ENCODE peak calls at places on chromosomes 1 and 21, in eight cellular contexts. O, R, B, Z, L, Y, M and D are unnamed samples.

GRCh38 chr1:116880952-116881351 is 28.8 kb upstream of the PTGFRN start:
- DNase-seq in Y (no peak), M (no peak), R (no peak), Z (no peak), O (no peak), B (no peak), L (no peak), D (no peak)

GRCh38 chr1:186154651-186155050 is 220.4 kb downstream of the TPR start:
- DNase-seq in B (no peak), Z (no peak), O (no peak), R (no peak), M (no peak), L (no peak), Y (no peak), D (no peak)

GRCh38 chr1:240230821-240231220 is 139.1 kb downstream of the FMN2 start:
- DNase-seq in M (no peak), Z (no peak), L (no peak), R (no peak), O (no peak), B (no peak), Y (no peak), D (no peak)

GRCh38 chr21:42645211-42646075 is 8.0 kb upstream of the PDE9A start:
- DNase-seq in M (no peak), B (no peak), Z (no peak), R (no peak), L (no peak), O (peak; percentile 63), Y (no peak), D (no peak)

GRCh38 chr1:221097479-221098281 is 218.4 kb downstream of the HLX start:
- DNase-seq in Z (no peak), B (no peak), L (peak; percentile 31), M (no peak), O (no peak), R (no peak), Y (peak; percentile 30), D (no peak)

GRCh38 chr21:17585875-17586450 is 26.7 kb downstream of the BTG3 start:
- DNase-seq in O (no peak), M (no peak), Z (peak; percentile 38), Y (peak; percentile 24), L (peak; percentile 53), R (no peak), B (peak; percentile 72), D (no peak)

GRCh38 chr1:65467536-65467935 is 47.1 kb downstream of the LEPR start:
- DNase-seq in Y (peak; percentile 18), L (peak; percentile 83), B (no peak), O (no peak), Z (peak; percentile 60), M (no peak), R (no peak), D (no peak)

GRCh38 chr1:3775498-3776230 is 3.1 kb downstream of the SMIM1 start:
- DNase-seq in O (peak; percentile 86), B (peak; percentile 88), M (peak; percentile 45), R (peak; percentile 49), L (peak; percentile 78), Z (peak; percentile 67), Y (peak; percentile 16), D (peak; percentile 85)

GRCh38 chr1:78408192-78408591 is 82.6 kb upstream of the PTGFR start:
- DNase-seq in M (no peak), Y (no peak), L (no peak), R (no peak), Z (no peak), O (no peak), B (no peak), D (no peak)

GRCh38 chr1:179785025-179785424 is 41.9 kb downstream of the FAM163A start:
- DNase-seq in L (no peak), R (no peak), Y (no peak), O (no peak), Z (no peak), M (no peak), B (no peak), D (no peak)

GRCh38 chr1:167601442-167602380 is 28.3 kb upstream of the RCSD1 start:
- DNase-seq in M (peak; percentile 40), L (no peak), O (peak; percentile 89), R (no peak), Z (peak; percentile 29), Y (peak; percentile 25), B (peak; percentile 79), D (peak; percentile 84)

GRCh38 chr1:50425376-50426107 is 2.3 kb upstream of the DMRTA2 start:
- DNase-seq in Z (no peak), B (no peak), M (no peak), L (no peak), Y (no peak), O (no peak), R (no peak), D (no peak)
- TF ChIP-seq CTCF in Z (no peak), B (no peak), M (no peak), L (no peak), Y (no peak), O (no peak), R (no peak), D (no peak)

DNA sequence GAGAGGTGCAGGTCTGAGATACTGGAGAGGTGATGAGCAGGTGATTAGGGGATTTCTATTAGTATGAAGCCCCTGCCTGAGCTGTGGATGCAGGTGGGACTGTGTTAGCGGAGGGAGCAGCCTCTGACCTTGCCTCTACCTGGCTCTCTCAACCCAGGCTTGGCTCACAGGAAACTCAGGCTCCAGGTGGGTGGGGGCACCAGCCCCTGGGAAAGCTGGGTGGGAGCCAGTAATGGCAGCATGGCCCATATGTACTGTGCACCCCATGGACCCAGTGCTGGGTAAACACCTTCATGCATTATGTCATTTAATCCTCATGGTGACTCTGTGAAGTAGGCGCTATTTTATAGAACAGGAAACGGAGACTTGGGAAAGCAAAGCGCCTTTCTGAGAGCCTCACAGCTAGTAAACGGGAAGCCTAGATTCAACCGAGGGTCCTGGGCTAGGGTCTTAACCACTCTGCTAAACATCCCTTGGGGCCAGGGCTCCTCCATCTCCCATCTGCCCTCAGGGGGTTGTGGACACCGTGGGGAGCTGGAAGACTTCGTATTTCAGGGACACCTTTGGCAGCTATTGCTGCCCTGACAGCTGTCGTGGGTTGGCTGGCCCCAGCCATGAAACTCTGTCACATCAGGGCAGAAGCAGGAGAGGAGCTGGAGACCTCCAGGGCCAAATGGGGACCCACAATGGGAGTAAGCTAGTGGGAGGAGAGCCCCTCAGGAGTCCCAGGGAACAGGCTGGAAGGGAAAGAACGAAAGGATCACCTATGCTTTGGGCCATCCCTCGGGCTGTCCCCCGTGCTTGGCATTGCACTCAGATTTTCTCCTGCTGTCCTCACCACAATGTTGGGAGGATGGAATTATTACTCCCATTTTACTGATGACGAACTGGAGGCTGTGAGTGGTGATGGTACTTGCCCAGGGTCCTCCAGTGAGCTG is 59.6 kb upstream of the CSF3R start:
- DNase-seq in Y (no peak), R (no peak), Z (no peak), L (no peak), B (no peak), M (no peak), O (no peak), D (no peak)
- H3K36me3 ChIP-seq in Y (no peaks in the 10 kb centered on the region), R (no peaks in the 10 kb centered on the region), Z (no peaks in the 10 kb centered on the region), L (no peaks in the 10 kb centered on the region), B (no peaks in the 10 kb centered on the region), M (no peaks in the 10 kb centered on the region), O (no peaks in the 10 kb centered on the region), D (no peaks in the 10 kb centered on the region)

GRCh38 chr1:55338448-55338820 is 123.3 kb upstream of the USP24 start:
- DNase-seq in M (no peak), O (no peak), B (no peak), L (no peak), Y (peak; percentile 11), Z (no peak), R (no peak), D (no peak)
- TF ChIP-seq CTCF in M (no peak), O (no peak), B (no peak), L (no peak), Y (no peak), Z (no peak), R (no peak), D (no peak)

DNA sequence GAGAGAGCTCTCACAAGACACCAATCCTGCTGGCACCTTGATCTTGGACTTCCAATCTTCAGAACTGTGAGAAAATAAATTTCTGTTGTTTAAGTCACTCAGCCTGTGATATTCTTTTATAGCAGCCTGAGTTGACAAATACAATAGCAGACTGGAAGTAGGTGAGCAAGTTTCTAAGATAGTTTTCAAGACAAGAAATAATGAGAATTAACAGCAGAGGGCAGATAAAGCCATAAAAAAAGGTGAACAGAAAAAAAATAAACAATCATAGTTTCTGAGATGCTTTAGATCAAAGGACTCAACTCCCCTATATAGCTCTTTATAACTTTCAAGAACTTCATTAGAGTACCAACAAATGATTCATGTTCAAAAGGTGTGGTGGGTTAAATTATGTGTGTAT is 119.8 kb downstream of the PLPPR5 start:
- DNase-seq in R (no peak), Z (no peak), O (no peak), B (no peak), Y (no peak), M (no peak), L (no peak), D (no peak)
- H3K36me3 ChIP-seq in R (no peaks in the 10 kb centered on the region), Z (no peaks in the 10 kb centered on the region), O (no peaks in the 10 kb centered on the region), B (no peaks in the 10 kb centered on the region), Y (no peaks in the 10 kb centered on the region), M (no peaks in the 10 kb centered on the region), L (no peaks in the 10 kb centered on the region), D (no peaks in the 10 kb centered on the region)

GRCh38 chr1:227449727-227450420 is 113.5 kb upstream of the ZNF678 start:
- DNase-seq in O (no peak), Y (no peak), M (no peak), Z (no peak), R (no peak), L (no peak), B (no peak), D (no peak)

GRCh38 chr1:227451062-227451461 is 112.3 kb upstream of the ZNF678 start:
- DNase-seq in B (no peak), L (no peak), M (no peak), O (no peak), Y (no peak), Z (no peak), R (no peak), D (no peak)

GRCh38 chr1:227447531-227447990 is 115.8 kb upstream of the ZNF678 start:
- DNase-seq in O (no peak), L (peak; percentile 26), Y (no peak), Z (no peak), B (no peak), R (no peak), M (peak; percentile 58), D (no peak)

GRCh38 chr1:227450489-227450888 is 112.9 kb upstream of the ZNF678 start:
- DNase-seq in R (no peak), Y (no peak), B (no peak), L (no peak), Z (no peak), M (no peak), O (no peak), D (no peak)

GRCh38 chr1:227449051-227449450 is 114.3 kb upstream of the ZNF678 start:
- DNase-seq in Z (no peak), Y (no peak), M (no peak), O (no peak), R (peak; percentile 18), B (peak; percentile 55), L (peak; percentile 23), D (no peak)
- TF ChIP-seq CTCF in Z (no peak), Y (peak; percentile 53), M (peak; percentile 14), O (no peak), R (no peak), B (peak; percentile 73), L (no peak), D (no peak)

GRCh38 chr1:223001653-223002634 is 141.1 kb downstream of the TLR5 start:
- DNase-seq in Z (no peak), Y (peak; percentile 39), R (no peak), L (no peak), B (no peak), O (no peak), M (no peak), D (no peak)
- H3K36me3 ChIP-seq in Z (no peaks in the 10 kb centered on the region), Y (no peaks in the 10 kb centered on the region), R (no peaks in the 10 kb centered on the region), L (no peaks in the 10 kb centered on the region), B (no peaks in the 10 kb centered on the region), O (no peaks in the 10 kb centered on the region), M (peaks cover 54% of the 10 kb centered on the region), D (peaks cover 39% of the 10 kb centered on the region)